ENCODE peak calls at places on chromosomes 16 and 17, in four cellular contexts. Z is DND-41, A is PC-9, L is astrocyte. S is an unnamed sample.

GRCh38 chr16:57000271-57001025 is 11.1 kb downstream of the NLRC5 start:
- DNase-seq in Z (no peak), A (peak; percentile 68), L (peak; percentile 95), S (peak; percentile 97)

GRCh38 chr16:8550728-8551387 is 39.5 kb downstream of the TMEM114 start:
- DNase-seq in Z (no peak), A (no peak), L (no peak), S (no peak)

GRCh38 chr17:27535178-27535928 is 79.1 kb downstream of the KSR1 start:
- DNase-seq in Z (no peak), A (no peak), L (no peak), S (peak; percentile 20)

GRCh38 chr16:3012828-3013420 is at the start of gene CLDN9:
- DNase-seq in Z (no peak), A (peak; percentile 88), L (no peak), S (peak; percentile 58)

GRCh38 chr17:57493171-57493570 is 236.8 kb downstream of the MSI2 start:
- DNase-seq in Z (no peak), A (no peak), L (no peak), S (no peak)

GRCh38 chr16:86289304-86289703 is 221.0 kb upstream of the FOXF1 start:
- DNase-seq in Z (no peak), A (no peak), L (no peak), S (no peak)

GRCh38 chr16:52068447-52069074 is 478.4 kb downstream of the TOX3 start:
- DNase-seq in Z (no peak), A (no peak), L (no peak), S (peak; percentile 35)

GRCh38 chr17:76153640-76154039 is 12.6 kb upstream of the FOXJ1 start:
- DNase-seq in Z (no peak), A (no peak), L (peak; percentile 5), S (peak; percentile 45)

GRCh38 chr16:929674-930073 is 41.1 kb downstream of the LMF1 start:
- DNase-seq in Z (no peak), A (no peak), L (no peak), S (no peak)

GRCh38 chr16:64478258-64478906 is 643.5 kb downstream of the CDH11 start:
- DNase-seq in Z (no peak), A (no peak), L (peak; percentile 88), S (peak; percentile 86)

GRCh38 chr16:89114159-89114981 is 20.7 kb downstream of the ACSF3 start:
- DNase-seq in Z (peak; percentile 39), A (peak; percentile 26), L (peak; percentile 72), S (no peak)

GRCh38 chr17:37698132-37698615 is 46.7 kb downstream of the HNF1B start:
- DNase-seq in Z (no peak), A (peak; percentile 33), L (peak; percentile 63), S (peak; percentile 59)

GRCh38 chr17:15432807-15433547 is 34.4 kb downstream of the CDRT4 start:
- DNase-seq in Z (no peak), A (no peak), L (peak; percentile 60), S (peak; percentile 56)

GRCh38 chr17:10337976-10338375 is 34.8 kb downstream of the MYH13 start:
- DNase-seq in Z (no peak), A (no peak), L (no peak), S (peak; percentile 72)

GRCh38 chr17:50594040-50594618 is 33.6 kb downstream of the CACNA1G start:
- DNase-seq in Z (no peak), A (no peak), L (no peak), S (no peak)

GRCh38 chr17:57391857-57392256 is 135.5 kb downstream of the MSI2 start:
- DNase-seq in Z (no peak), A (no peak), L (no peak), S (no peak)

GRCh38 chr16:86430814-86431213 is 79.5 kb upstream of the FOXF1 start:
- DNase-seq in Z (no peak), A (no peak), L (no peak), S (peak; percentile 19)

GRCh38 chr16:63744077-63744874 is 1377.6 kb downstream of the CDH11 start:
- DNase-seq in Z (no peak), A (no peak), L (no peak), S (no peak)

DNA sequence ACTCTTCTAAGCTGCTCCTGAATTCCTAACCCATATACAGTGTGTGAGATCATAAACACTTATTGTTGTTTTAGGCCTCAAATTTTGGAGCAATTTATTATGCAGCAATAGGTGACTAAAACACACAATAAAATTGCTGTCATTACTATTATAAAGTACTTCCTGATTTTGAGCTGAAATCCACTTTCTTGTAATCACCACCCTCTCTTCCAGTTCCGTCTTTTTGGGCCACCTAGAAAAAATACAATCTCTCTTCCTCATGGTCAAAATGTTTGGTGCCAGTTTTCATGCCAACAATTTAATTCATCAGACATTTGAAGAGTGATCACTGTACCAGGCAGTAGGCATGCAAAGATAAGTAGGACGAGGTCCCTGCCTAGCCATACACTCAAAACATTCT is 43.3 kb upstream of the NF1 start:
- DNase-seq in Z (no peak), A (no peak), L (no peak), S (peak; percentile 49)
- H3K4me2 ChIP-seq in Z (no peak overlapping the region), A (peak overlapping the region; percentile 46), L (peak overlapping the region; percentile 74), S (peak overlapping the region; percentile 56)

GRCh38 chr17:52024296-52024870 is 134.1 kb downstream of the CA10 start:
- DNase-seq in Z (no peak), A (no peak), L (peak; percentile 13), S (no peak)

GRCh38 chr17:52027620-52028019 is 130.9 kb downstream of the CA10 start:
- DNase-seq in Z (no peak), A (no peak), L (peak; percentile 71), S (peak; percentile 61)

GRCh38 chr17:52026075-52026474 is 132.4 kb downstream of the CA10 start:
- DNase-seq in Z (no peak), A (no peak), L (no peak), S (no peak)

GRCh38 chr17:52025231-52025630 is 133.3 kb downstream of the CA10 start:
- DNase-seq in Z (no peak), A (no peak), L (peak; percentile 63), S (peak; percentile 0)

DNA sequence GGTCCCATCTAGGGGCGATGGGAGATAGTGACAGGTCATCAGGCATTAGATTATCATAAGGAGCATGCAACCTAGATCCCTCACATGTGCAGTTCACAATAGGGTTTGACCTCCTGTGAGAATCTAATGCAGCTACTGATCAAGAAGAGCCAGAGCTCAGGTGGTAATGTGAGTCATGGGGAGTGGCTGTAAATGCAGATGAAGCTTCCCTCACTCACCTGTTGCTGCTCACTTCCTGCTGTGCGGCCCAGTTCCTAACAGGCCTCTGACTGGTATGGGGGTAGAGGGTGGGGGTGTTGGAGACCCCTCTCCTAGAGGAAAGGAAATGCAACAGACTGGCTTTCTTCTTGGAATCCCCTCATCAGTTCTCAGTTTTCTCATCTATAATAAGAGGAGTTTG is 131.4 kb downstream of the CA10 start:
- DNase-seq in Z (no peak), A (no peak), L (no peak), S (no peak)
- H3K4me3 ChIP-seq in Z (no peak overlapping the region), A (no peak overlapping the region), L (no peak overlapping the region), S (no peak overlapping the region)

DNA sequence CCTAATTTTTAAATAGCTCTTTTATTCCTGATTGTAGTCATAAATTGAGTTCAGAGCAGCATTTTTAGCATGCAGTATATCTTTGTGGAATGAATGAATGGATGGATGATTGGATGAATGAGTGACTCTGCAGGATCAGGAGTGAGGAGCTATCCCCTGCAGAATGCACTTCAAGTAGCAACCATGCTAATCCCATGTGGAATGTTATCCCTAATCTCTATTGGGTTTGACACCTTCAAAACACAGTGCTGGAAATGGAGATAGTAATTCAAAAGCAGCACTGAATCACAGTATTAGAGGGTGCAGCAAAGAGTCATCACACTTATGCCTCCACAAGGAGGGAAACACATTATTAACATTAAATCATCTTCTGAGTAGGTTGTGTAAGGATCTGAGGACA is 501.9 kb downstream of the SHISA9 start:
- DNase-seq in Z (no peak), A (no peak), L (no peak), S (no peak)
- H3K27ac ChIP-seq in Z (no peak overlapping the region), A (no peak overlapping the region), L (no peak overlapping the region), S (no peak overlapping the region)

GRCh38 chr16:66927012-66927436 is 1.7 kb upstream of the RRAD start:
- DNase-seq in Z (no peak), A (peak; percentile 91), L (peak; percentile 89), S (peak; percentile 94)

GRCh38 chr16:66925322-66925840 is at the start of gene RRAD:
- DNase-seq in Z (no peak), A (no peak), L (no peak), S (peak; percentile 54)

GRCh38 chr16:66927918-66928649 is 2.7 kb upstream of the RRAD start:
- DNase-seq in Z (no peak), A (peak; percentile 52), L (no peak), S (peak; percentile 70)

GRCh38 chr16:66924527-66925321 is 611 bp downstream of the RRAD start:
- DNase-seq in Z (no peak), A (peak; percentile 34), L (no peak), S (peak; percentile 63)

GRCh38 chr16:66926171-66926570 is 836 bp upstream of the RRAD start:
- DNase-seq in Z (no peak), A (no peak), L (no peak), S (peak; percentile 26)
- H3K4me2 ChIP-seq in Z (no peak overlapping the region), A (no peak overlapping the region), L (peak overlapping the region; percentile 83), S (peak overlapping the region; percentile 57)

DNA sequence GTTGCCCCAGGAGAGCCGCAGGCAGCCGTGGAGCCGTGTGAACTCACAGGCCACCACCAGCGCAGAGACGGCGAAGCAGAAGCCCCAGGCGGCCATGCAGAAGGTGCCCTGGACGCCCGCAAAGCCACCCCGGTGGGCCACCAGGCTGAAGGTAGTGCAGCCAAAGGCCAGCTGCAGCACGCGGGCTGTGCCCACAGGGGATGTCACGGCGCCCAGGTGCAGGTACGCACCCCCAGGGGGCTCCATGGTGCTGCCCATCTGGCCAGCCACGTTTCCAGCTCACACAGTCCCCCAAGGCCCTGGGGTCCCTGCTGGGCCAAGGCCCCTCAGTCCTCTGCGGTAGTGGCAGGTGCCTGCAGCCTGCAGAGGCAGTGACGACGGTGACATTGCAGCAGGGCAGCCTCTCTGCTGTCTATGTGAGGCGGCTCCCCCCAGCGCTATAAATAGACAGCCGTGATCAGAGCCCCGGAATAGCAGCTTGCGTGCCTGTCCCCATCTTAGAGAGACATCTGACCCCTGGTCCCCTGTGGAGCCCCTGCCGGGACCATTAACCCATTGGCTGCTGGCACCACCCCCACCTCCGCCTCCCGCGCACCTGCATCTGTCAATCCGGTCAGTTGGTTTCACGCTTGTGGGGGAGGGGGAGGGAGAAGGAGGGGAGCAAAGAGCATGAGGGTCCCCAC is 4.5 kb upstream of the PYCR1 start:
- DNase-seq in Z (no peak), A (no peak), L (no peak), S (no peak)
- H3K4me3 ChIP-seq in Z (no peak overlapping the region), A (no peak overlapping the region), L (no peak overlapping the region), S (no peak overlapping the region)

GRCh38 chr17:923633-924032 is 55.9 kb downstream of the NXN start:
- DNase-seq in Z (no peak), A (no peak), L (no peak), S (no peak)
- H3K27ac ChIP-seq in Z (no peak overlapping the region), A (no peak overlapping the region), L (no peak overlapping the region), S (no peak overlapping the region)

DNA sequence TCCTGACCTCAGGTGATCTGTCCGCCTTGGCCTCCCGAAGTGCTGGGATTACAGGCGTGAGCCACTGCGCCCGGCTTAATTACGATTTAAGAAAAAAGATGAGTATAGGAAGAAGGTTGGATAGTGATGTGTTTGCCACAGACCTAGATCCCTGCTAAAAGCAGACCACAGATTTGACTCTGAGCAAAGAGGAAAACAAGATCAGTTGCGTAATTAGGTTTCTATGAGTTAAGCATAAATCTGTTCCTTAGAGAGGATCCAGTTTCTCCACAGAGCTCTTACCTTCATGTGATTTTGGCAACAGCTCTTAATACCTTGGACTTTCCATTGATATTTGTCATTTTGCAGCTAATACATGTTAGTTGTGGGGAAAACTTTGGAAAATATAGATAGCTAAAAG is 31.1 kb downstream of the CDH1 start:
- DNase-seq in Z (no peak), A (no peak), L (no peak), S (no peak)
- H3K4me2 ChIP-seq in Z (no peak overlapping the region), A (no peak overlapping the region), L (no peak overlapping the region), S (no peak overlapping the region)